ENCODE peak calls at places on chromosomes 2 and 18, in four cellular contexts. Q is breast epithelium, M is body of pancreas, N is prostate gland. P is an unnamed sample. For H3K9me3, the result is how much of the 10 kb centered on the place peaks cover.

GRCh38 chr18:832085-832681 is 20.1 kb upstream of the YES1 start:
- DNase-seq in M (no peak), N (no peak), Q (no peak), P (peak)

GRCh38 chr2:9937968-9938367 is 13.5 kb upstream of the GRHL1 start:
- DNase-seq in Q (no peak), M (no peak), N (no peak), P (no peak)

GRCh38 chr2:23926289-23926749 is 604 bp downstream of the ATAD2B start:
- DNase-seq in N (no peak), M (peak), Q (peak), P (peak)

GRCh38 chr2:200077210-200077650 is 121.8 kb downstream of the MAIP1 start:
- DNase-seq in Q (no peak), N (no peak), M (peak), P (no peak)

GRCh38 chr2:55162284-55163006 is 69.6 kb downstream of the CLHC1 start:
- DNase-seq in N (no peak), Q (no peak), M (no peak), P (no peak)

GRCh38 chr2:179900655-179901054 is 39.2 kb upstream of the ZNF385B start:
- DNase-seq in N (no peak), Q (no peak), M (no peak), P (no peak)

GRCh38 chr18:56560992-56561391 is 77.4 kb downstream of the TXNL1 start:
- DNase-seq in Q (no peak), N (no peak), M (no peak), P (no peak)

GRCh38 chr2:223692227-223692947 is 90.2 kb upstream of the SCG2 start:
- DNase-seq in M (peak), N (no peak), Q (no peak), P (peak)

GRCh38 chr2:121089005-121089510 is 195.9 kb downstream of the TFCP2L1 start:
- DNase-seq in Q (no peak), M (no peak), N (no peak), P (no peak)

GRCh38 chr2:230913406-230913805 is 11.6 kb downstream of the GPR55 start:
- DNase-seq in M (peak), N (no peak), Q (no peak), P (no peak)

GRCh38 chr2:96537066-96537733 is 648 bp downstream of the ARID5A start:
- DNase-seq in Q (peak), N (peak), M (peak), P (peak)

GRCh38 chr2:224039770-224040088 is 643 bp upstream of the SERPINE2 start:
- DNase-seq in M (no peak), N (no peak), Q (no peak), P (no peak)

GRCh38 chr2:113877651-113878594 is 12.0 kb upstream of the ACTR3 start:
- DNase-seq in Q (no peak), M (no peak), N (no peak), P (no peak)

GRCh38 chr2:85802337-85803103 is 48.7 kb downstream of the ATOH8 start:
- DNase-seq in N (no peak), Q (no peak), M (no peak), P (peak)

DNA sequence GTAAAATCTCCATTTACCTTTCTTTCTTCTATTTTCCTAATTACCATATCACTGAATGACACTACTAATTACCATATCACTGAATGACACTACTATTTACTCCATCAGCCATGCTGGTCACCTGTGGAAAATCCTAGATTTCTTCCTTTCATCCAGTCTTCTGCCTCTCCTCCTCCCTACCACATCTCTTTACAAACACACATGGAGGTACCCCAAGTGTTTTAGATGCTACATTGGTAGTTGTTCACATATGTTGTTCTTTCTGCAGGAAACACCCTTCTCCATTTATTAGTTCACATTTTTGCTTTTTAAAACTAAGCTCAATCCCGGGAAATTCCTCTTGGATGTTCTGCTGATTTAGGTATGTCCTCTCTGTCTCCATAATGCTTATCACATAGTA is 134.0 kb downstream of the IKZF2 start:
- DNase-seq in N (no peak), M (no peak), Q (no peak), P (no peak)
- TF ChIP-seq POLR2A in N (no peak), M (no peak), Q (no peak), P (no peak)

GRCh38 chr2:238668426-238668825 is 179.5 kb upstream of the TWIST2 start:
- DNase-seq in N (no peak), Q (no peak), M (no peak), P (no peak)
- H3K9me3 ChIP-seq in N (under half), Q (under half), M (under half), P (under half)

GRCh38 chr18:28091197-28091596 is 85.7 kb downstream of the CDH2 start:
- DNase-seq in Q (no peak), N (no peak), M (no peak), P (no peak)
- H3K4me3 ChIP-seq in Q (no peak), N (no peak), M (no peak), P (no peak)

GRCh38 chr2:149365826-149366583 is 35.6 kb downstream of the LYPD6 start:
- DNase-seq in N (peak), M (peak), Q (no peak), P (no peak)
- TF ChIP-seq POLR2A in N (no peak), M (no peak), Q (no peak), P (no peak)

DNA sequence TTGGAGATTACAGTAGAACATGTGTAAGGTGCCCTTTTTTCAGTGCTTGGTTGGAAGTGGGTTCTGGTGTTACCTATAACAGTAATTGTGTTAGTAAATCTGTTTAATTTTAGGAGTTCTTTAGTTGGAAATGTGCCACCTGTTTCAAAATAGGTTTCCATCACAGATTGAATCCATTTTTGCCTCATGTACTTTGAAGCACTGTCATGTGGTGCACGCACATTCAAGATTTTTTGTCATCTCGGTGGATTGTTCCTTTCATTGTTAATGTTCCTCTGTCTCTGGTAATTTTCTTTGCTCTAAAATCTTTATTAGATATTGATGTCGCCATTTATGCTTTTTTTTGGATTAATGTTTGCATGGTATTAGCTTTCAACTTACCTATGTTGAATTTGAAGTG is 1.3 kb downstream of the ATP9B start:
- DNase-seq in M (no peak), Q (no peak), N (no peak), P (no peak)
- H3K9me3 ChIP-seq in M (under half), Q (under half), N (under half), P (under half)

DNA sequence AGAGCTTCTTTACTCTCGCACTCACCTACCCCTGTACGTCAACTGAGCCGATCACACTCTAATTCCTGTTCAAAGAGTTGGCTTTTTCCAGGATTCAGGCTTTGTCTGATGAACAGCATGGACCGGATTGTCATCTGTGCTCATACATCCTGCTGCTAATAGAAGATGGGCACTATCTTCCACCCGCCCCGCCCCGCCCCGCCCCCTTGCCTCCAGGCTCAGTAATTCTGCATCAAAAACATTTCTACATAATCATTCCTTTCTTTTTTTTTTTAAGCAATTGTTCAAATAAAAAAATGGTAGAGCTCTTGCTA is 12.0 kb downstream of the G6PC2 start:
- DNase-seq in N (no peak), M (no peak), Q (no peak), P (no peak)
- H3K4me3 ChIP-seq in N (no peak), M (no peak), Q (peak), P (no peak)

GRCh38 chr2:62202019-62202722 is 6.3 kb downstream of the B3GNT2 start:
- DNase-seq in N (no peak), M (no peak), Q (no peak), P (no peak)
- TF ChIP-seq POLR2A in N (no peak), M (no peak), Q (no peak), P (no peak)

GRCh38 chr2:95034221-95034620 is 8.7 kb downstream of the MAL start:
- DNase-seq in N (no peak), Q (no peak), M (no peak), P (no peak)

GRCh38 chr2:95032868-95033603 is 7.5 kb downstream of the MAL start:
- DNase-seq in M (no peak), Q (no peak), N (no peak), P (no peak)

GRCh38 chr2:95032341-95032740 is 6.8 kb downstream of the MAL start:
- DNase-seq in M (no peak), Q (no peak), N (no peak), P (no peak)

GRCh38 chr2:95036491-95037289 is 11.2 kb downstream of the MAL start:
- DNase-seq in M (no peak), Q (no peak), N (no peak), P (no peak)

GRCh38 chr2:95034818-95035217 is 9.3 kb downstream of the MAL start:
- DNase-seq in Q (no peak), N (no peak), M (no peak), P (no peak)
- H3K9me3 ChIP-seq in Q (under half), N (under half), M (under half), P (under half)